ENCODE peak calls at places on chromosome 18, in nine cellular contexts. One of them, this sample, is unnamed. For H3K79me2, the result is how much of the 10 kb centered on the place peaks cover.

GRCh38 chr18:9803698-9804516 is 81.9 kb upstream of the TXNDC2 start:
- DNase-seq in OCI-LY7: no peak
- DNase-seq in GM23338: peak
- DNase-seq in GM23248: peak
- DNase-seq in neural progenitor cell: peak
- DNase-seq in PC-3: peak
- DNase-seq in HCT116: no peak
- DNase-seq in SK-N-SH: peak
- DNase-seq in MM.1S: peak
- DNase-seq in this sample: peak

GRCh38 chr18:44732604-44733003 is 51.9 kb downstream of the SETBP1 start:
- DNase-seq in OCI-LY7: no peak
- DNase-seq in GM23338: peak
- DNase-seq in GM23248: no peak
- DNase-seq in neural progenitor cell: no peak
- DNase-seq in PC-3: no peak
- DNase-seq in HCT116: no peak
- DNase-seq in SK-N-SH: no peak
- DNase-seq in MM.1S: no peak
- DNase-seq in this sample: no peak

GRCh38 chr18:44467718-44468117 is 213.0 kb upstream of the SETBP1 start:
- DNase-seq in OCI-LY7: no peak
- DNase-seq in GM23338: no peak
- DNase-seq in GM23248: no peak
- DNase-seq in neural progenitor cell: no peak
- DNase-seq in PC-3: no peak
- DNase-seq in HCT116: no peak
- DNase-seq in SK-N-SH: no peak
- DNase-seq in MM.1S: no peak
- DNase-seq in this sample: no peak

GRCh38 chr18:48412339-48412929 is 3.3 kb upstream of the ZBTB7C start:
- DNase-seq in OCI-LY7: peak
- DNase-seq in GM23338: peak
- DNase-seq in GM23248: peak
- DNase-seq in neural progenitor cell: peak
- DNase-seq in PC-3: peak
- DNase-seq in HCT116: peak
- DNase-seq in SK-N-SH: peak
- DNase-seq in MM.1S: peak
- DNase-seq in this sample: peak

GRCh38 chr18:499351-500229 is 911 bp downstream of the COLEC12 start:
- DNase-seq in OCI-LY7: no peak
- DNase-seq in GM23338: peak
- DNase-seq in GM23248: peak
- DNase-seq in neural progenitor cell: peak
- DNase-seq in PC-3: peak
- DNase-seq in HCT116: no peak
- DNase-seq in SK-N-SH: peak
- DNase-seq in MM.1S: no peak
- DNase-seq in this sample: peak

GRCh38 chr18:12254137-12254819 is at the start of gene CIDEA:
- DNase-seq in OCI-LY7: no peak
- DNase-seq in GM23338: peak
- DNase-seq in GM23248: peak
- DNase-seq in neural progenitor cell: peak
- DNase-seq in PC-3: no peak
- DNase-seq in HCT116: no peak
- DNase-seq in SK-N-SH: no peak
- DNase-seq in MM.1S: no peak
- DNase-seq in this sample: peak

GRCh38 chr18:42181474-42181873 is 226.4 kb downstream of the PIK3C3 start:
- DNase-seq in OCI-LY7: no peak
- DNase-seq in GM23338: no peak
- DNase-seq in GM23248: no peak
- DNase-seq in neural progenitor cell: no peak
- DNase-seq in PC-3: no peak
- DNase-seq in HCT116: no peak
- DNase-seq in SK-N-SH: no peak
- DNase-seq in MM.1S: no peak
- DNase-seq in this sample: no peak

GRCh38 chr18:77052297-77052645 is 80.3 kb downstream of the MBP start:
- DNase-seq in OCI-LY7: no peak
- DNase-seq in GM23338: no peak
- DNase-seq in GM23248: no peak
- DNase-seq in neural progenitor cell: no peak
- DNase-seq in PC-3: no peak
- DNase-seq in HCT116: no peak
- DNase-seq in SK-N-SH: no peak
- DNase-seq in MM.1S: no peak
- DNase-seq in this sample: no peak

GRCh38 chr18:49031511-49032188 is 80.9 kb upstream of the SMAD7 start:
- DNase-seq in OCI-LY7: no peak
- DNase-seq in GM23338: no peak
- DNase-seq in GM23248: no peak
- DNase-seq in neural progenitor cell: no peak
- DNase-seq in PC-3: no peak
- DNase-seq in HCT116: no peak
- DNase-seq in SK-N-SH: no peak
- DNase-seq in MM.1S: no peak
- DNase-seq in this sample: peak

GRCh38 chr18:48136051-48136543 is 205.6 kb upstream of the SMAD2 start:
- DNase-seq in OCI-LY7: no peak
- DNase-seq in GM23338: peak
- DNase-seq in GM23248: no peak
- DNase-seq in neural progenitor cell: peak
- DNase-seq in PC-3: no peak
- DNase-seq in HCT116: no peak
- DNase-seq in SK-N-SH: peak
- DNase-seq in MM.1S: no peak
- DNase-seq in this sample: no peak

GRCh38 chr18:3554091-3554601 is 104.2 kb downstream of the TGIF1 start:
- DNase-seq in OCI-LY7: no peak
- DNase-seq in GM23338: peak
- DNase-seq in GM23248: no peak
- DNase-seq in neural progenitor cell: peak
- DNase-seq in PC-3: no peak
- DNase-seq in HCT116: no peak
- DNase-seq in SK-N-SH: no peak
- DNase-seq in MM.1S: no peak
- DNase-seq in this sample: peak

GRCh38 chr18:10086458-10086857 is 172.6 kb downstream of the VAPA start:
- DNase-seq in OCI-LY7: no peak
- DNase-seq in GM23338: no peak
- DNase-seq in GM23248: no peak
- DNase-seq in neural progenitor cell: peak
- DNase-seq in PC-3: peak
- DNase-seq in HCT116: no peak
- DNase-seq in SK-N-SH: no peak
- DNase-seq in MM.1S: no peak
- DNase-seq in this sample: peak

GRCh38 chr18:63832470-63832869 is 55.0 kb upstream of the SERPINB2 start:
- DNase-seq in OCI-LY7: no peak
- DNase-seq in GM23338: no peak
- DNase-seq in GM23248: peak
- DNase-seq in neural progenitor cell: no peak
- DNase-seq in PC-3: peak
- DNase-seq in HCT116: no peak
- DNase-seq in SK-N-SH: no peak
- DNase-seq in MM.1S: no peak
- DNase-seq in this sample: no peak

GRCh38 chr18:60021556-60021955 is 121.8 kb downstream of the PMAIP1 start:
- DNase-seq in OCI-LY7: no peak
- DNase-seq in GM23338: no peak
- DNase-seq in GM23248: no peak
- DNase-seq in neural progenitor cell: no peak
- DNase-seq in PC-3: no peak
- DNase-seq in HCT116: no peak
- DNase-seq in SK-N-SH: no peak
- DNase-seq in MM.1S: no peak
- DNase-seq in this sample: no peak

GRCh38 chr18:53457068-53457467 is 767.4 kb downstream of the MBD2 start:
- DNase-seq in OCI-LY7: no peak
- DNase-seq in GM23338: no peak
- DNase-seq in GM23248: no peak
- DNase-seq in neural progenitor cell: no peak
- DNase-seq in PC-3: no peak
- DNase-seq in HCT116: no peak
- DNase-seq in SK-N-SH: no peak
- DNase-seq in MM.1S: no peak
- DNase-seq in this sample: peak
- TF ChIP-seq EZH2phosphoT487 in OCI-LY7: no peak
- TF ChIP-seq EZH2phosphoT487 in GM23338: no peak
- TF ChIP-seq EZH2phosphoT487 in GM23248: no peak
- TF ChIP-seq EZH2phosphoT487 in neural progenitor cell: no peak
- TF ChIP-seq EZH2phosphoT487 in PC-3: no peak
- TF ChIP-seq EZH2phosphoT487 in HCT116: no peak
- TF ChIP-seq EZH2phosphoT487 in SK-N-SH: no peak
- TF ChIP-seq EZH2phosphoT487 in MM.1S: no peak
- TF ChIP-seq EZH2phosphoT487 in this sample: no peak

DNA sequence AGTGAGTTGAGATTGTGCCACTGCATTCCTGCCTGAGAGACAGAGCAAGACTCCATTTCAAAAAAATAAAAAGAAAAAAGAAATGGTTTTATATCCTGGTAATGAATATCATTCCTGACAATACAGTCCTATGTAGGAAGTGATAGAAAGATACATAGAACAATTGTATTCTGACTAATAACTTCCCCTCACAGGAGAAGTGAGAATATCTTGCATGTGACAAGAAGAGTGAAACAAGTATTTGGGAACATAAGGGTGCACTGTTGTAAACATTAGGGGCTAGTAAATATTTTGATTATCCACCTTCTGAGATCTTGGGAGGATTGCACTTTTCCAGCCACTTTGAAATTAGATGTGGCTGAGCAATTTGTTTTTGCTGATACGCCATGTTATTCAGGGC is 40.7 kb downstream of the KLHL14 start:
- DNase-seq in OCI-LY7: no peak
- DNase-seq in GM23338: no peak
- DNase-seq in GM23248: no peak
- DNase-seq in neural progenitor cell: no peak
- DNase-seq in PC-3: no peak
- DNase-seq in HCT116: no peak
- DNase-seq in SK-N-SH: no peak
- DNase-seq in MM.1S: no peak
- DNase-seq in this sample: no peak
- H3K79me2 ChIP-seq in OCI-LY7: under half
- H3K79me2 ChIP-seq in GM23338: under half
- H3K79me2 ChIP-seq in GM23248: under half
- H3K79me2 ChIP-seq in neural progenitor cell: under half
- H3K79me2 ChIP-seq in PC-3: under half
- H3K79me2 ChIP-seq in HCT116: under half
- H3K79me2 ChIP-seq in SK-N-SH: under half
- H3K79me2 ChIP-seq in MM.1S: under half
- H3K79me2 ChIP-seq in this sample: under half

GRCh38 chr18:8450898-8451665 is 158.2 kb upstream of the RAB12 start:
- DNase-seq in OCI-LY7: no peak
- DNase-seq in GM23338: peak
- DNase-seq in GM23248: no peak
- DNase-seq in neural progenitor cell: no peak
- DNase-seq in PC-3: no peak
- DNase-seq in HCT116: no peak
- DNase-seq in SK-N-SH: no peak
- DNase-seq in MM.1S: no peak
- DNase-seq in this sample: no peak
- H3K27ac ChIP-seq in OCI-LY7: no peak
- H3K27ac ChIP-seq in GM23338: no peak
- H3K27ac ChIP-seq in GM23248: no peak
- H3K27ac ChIP-seq in neural progenitor cell: no peak
- H3K27ac ChIP-seq in PC-3: no peak
- H3K27ac ChIP-seq in HCT116: no peak
- H3K27ac ChIP-seq in SK-N-SH: no peak
- H3K27ac ChIP-seq in MM.1S: no peak
- H3K27ac ChIP-seq in this sample: no peak

GRCh38 chr18:74990563-74991081 is 218.3 kb downstream of the PTGR3 start:
- DNase-seq in OCI-LY7: no peak
- DNase-seq in GM23338: no peak
- DNase-seq in GM23248: no peak
- DNase-seq in neural progenitor cell: no peak
- DNase-seq in PC-3: no peak
- DNase-seq in HCT116: no peak
- DNase-seq in SK-N-SH: no peak
- DNase-seq in MM.1S: no peak
- DNase-seq in this sample: no peak

GRCh38 chr18:74996055-74996454 is 212.9 kb downstream of the PTGR3 start:
- DNase-seq in OCI-LY7: no peak
- DNase-seq in GM23338: no peak
- DNase-seq in GM23248: no peak
- DNase-seq in neural progenitor cell: no peak
- DNase-seq in PC-3: no peak
- DNase-seq in HCT116: no peak
- DNase-seq in SK-N-SH: no peak
- DNase-seq in MM.1S: no peak
- DNase-seq in this sample: no peak

GRCh38 chr18:74989134-74989533 is 219.8 kb downstream of the PTGR3 start:
- DNase-seq in OCI-LY7: no peak
- DNase-seq in GM23338: no peak
- DNase-seq in GM23248: no peak
- DNase-seq in neural progenitor cell: no peak
- DNase-seq in PC-3: no peak
- DNase-seq in HCT116: no peak
- DNase-seq in SK-N-SH: no peak
- DNase-seq in MM.1S: no peak
- DNase-seq in this sample: no peak

GRCh38 chr18:74995404-74995737 is 213.6 kb downstream of the PTGR3 start:
- DNase-seq in OCI-LY7: no peak
- DNase-seq in GM23338: no peak
- DNase-seq in GM23248: no peak
- DNase-seq in neural progenitor cell: no peak
- DNase-seq in PC-3: no peak
- DNase-seq in HCT116: no peak
- DNase-seq in SK-N-SH: no peak
- DNase-seq in MM.1S: no peak
- DNase-seq in this sample: no peak

DNA sequence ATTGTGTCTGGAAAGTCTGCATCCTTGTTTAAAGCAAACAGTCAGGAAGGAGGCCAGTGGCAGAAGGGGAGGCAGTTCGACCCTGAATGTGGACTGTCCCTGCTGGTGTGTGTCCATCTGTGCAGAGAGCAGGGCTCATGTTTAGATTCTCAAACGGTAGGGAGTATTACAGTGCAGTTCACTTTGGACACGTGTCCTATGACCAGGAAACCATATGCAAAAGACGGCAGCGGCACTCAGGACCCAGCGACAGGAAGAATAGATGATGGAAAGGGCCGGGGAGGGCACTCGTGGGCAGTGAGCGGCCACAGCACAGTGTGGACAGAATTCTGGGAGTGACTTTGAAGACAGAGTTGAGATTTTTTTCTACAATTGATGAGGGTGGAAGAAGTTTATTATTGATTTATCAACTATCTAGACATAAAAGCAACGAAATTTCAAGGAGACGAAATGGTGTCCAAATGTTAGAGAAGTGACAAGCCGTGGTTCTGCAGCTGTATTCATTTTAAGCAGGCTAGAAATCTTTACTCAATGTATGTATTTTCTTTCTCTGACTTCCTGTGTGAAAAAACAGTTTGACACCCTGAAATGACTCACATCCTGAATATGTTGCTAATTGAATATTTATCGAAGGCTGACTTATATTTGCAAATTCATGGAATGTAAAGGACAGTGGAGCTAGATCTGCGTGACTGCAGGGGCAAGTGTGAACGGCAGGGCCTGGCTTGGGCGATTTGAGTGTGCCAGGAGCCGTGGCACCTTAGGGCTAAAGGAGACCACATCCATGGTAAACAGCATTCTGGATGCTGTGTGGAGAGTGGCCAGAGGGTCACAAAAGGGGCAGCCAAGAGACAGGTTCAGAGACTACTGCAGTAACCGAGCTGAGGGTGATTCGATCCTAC is 214.2 kb downstream of the PTGR3 start:
- DNase-seq in OCI-LY7: no peak
- DNase-seq in GM23338: no peak
- DNase-seq in GM23248: peak
- DNase-seq in neural progenitor cell: no peak
- DNase-seq in PC-3: no peak
- DNase-seq in HCT116: no peak
- DNase-seq in SK-N-SH: no peak
- DNase-seq in MM.1S: no peak
- DNase-seq in this sample: no peak
- TF ChIP-seq EZH2phosphoT487 in OCI-LY7: no peak
- TF ChIP-seq EZH2phosphoT487 in GM23338: no peak
- TF ChIP-seq EZH2phosphoT487 in GM23248: no peak
- TF ChIP-seq EZH2phosphoT487 in neural progenitor cell: no peak
- TF ChIP-seq EZH2phosphoT487 in PC-3: no peak
- TF ChIP-seq EZH2phosphoT487 in HCT116: no peak
- TF ChIP-seq EZH2phosphoT487 in SK-N-SH: no peak
- TF ChIP-seq EZH2phosphoT487 in MM.1S: no peak
- TF ChIP-seq EZH2phosphoT487 in this sample: no peak

This sample was measured in hepatocyte.